ENCODE peak calls at places on chromosome 17, in nine cellular contexts. W is LoVo, U is AG09309, G is right atrium auricular region, X is SW480, F is NCI-H774, B is heart left ventricle, Q is skeletal muscle cell, N is epithelial cell of esophagus. C is an unnamed sample.
A peak's percentile ranks its signal among the peaks of the same experiment; 100 is the strongest.

GRCh38 chr17:37813753-37814152 is 68.9 kb upstream of the HNF1B start:
- DNase-seq in W (peak; percentile 22), U (peak; percentile 56), G (no peak), X (peak; percentile 18), F (no peak), B (no peak), Q (peak; percentile 75), N (peak; percentile 61), C (peak; percentile 89)

GRCh38 chr17:57296231-57296630 is 39.9 kb downstream of the MSI2 start:
- DNase-seq in W (peak; percentile 30), U (no peak), G (no peak), X (peak; percentile 74), F (peak; percentile 81), B (no peak), Q (no peak), N (no peak), C (no peak)

GRCh38 chr17:62576382-62576781 is 51.1 kb upstream of the MRC2 start:
- DNase-seq in W (no peak), U (no peak), G (no peak), X (no peak), F (no peak), B (no peak), Q (no peak), N (no peak), C (no peak)

GRCh38 chr17:80726558-80727408 is 182.1 kb downstream of the RPTOR start:
- DNase-seq in W (no peak), U (no peak), G (no peak), X (no peak), F (no peak), B (no peak), Q (no peak), N (no peak), C (no peak)

GRCh38 chr17:47873200-47874090 is 22.5 kb upstream of the SP6 start:
- DNase-seq in W (no peak), U (no peak), G (no peak), X (no peak), F (no peak), B (no peak), Q (no peak), N (no peak), C (no peak)

GRCh38 chr17:36221187-36221586 is 10.3 kb downstream of the CCL4L2 start:
- DNase-seq in W (no peak), U (no peak), G (no peak), X (no peak), F (no peak), B (no peak), Q (no peak), N (no peak), C (no peak)

GRCh38 chr17:60102632-60103047 is 23.9 kb upstream of the HEATR6 start:
- DNase-seq in W (peak; percentile 29), U (no peak), G (no peak), X (peak; percentile 49), F (no peak), B (peak; percentile 32), Q (peak; percentile 47), N (peak; percentile 70), C (peak; percentile 35)

GRCh38 chr17:15260376-15261062 is 4.6 kb downstream of the PMP22 start:
- DNase-seq in W (peak; percentile 83), U (peak; percentile 70), G (peak; percentile 91), X (peak; percentile 57), F (no peak), B (peak; percentile 90), Q (peak; percentile 62), N (peak; percentile 67), C (peak; percentile 83)

GRCh38 chr17:31931781-31932180 is 5.0 kb upstream of the SUZ12 start:
- DNase-seq in W (no peak), U (no peak), G (no peak), X (no peak), F (no peak), B (no peak), Q (no peak), N (peak; percentile 14), C (no peak)

GRCh38 chr17:21218101-21218500 is 4.1 kb upstream of the TMEM11 start:
- DNase-seq in W (no peak), U (no peak), G (no peak), X (no peak), F (no peak), B (no peak), Q (no peak), N (no peak), C (no peak)

GRCh38 chr17:55433029-55433628 is 11.5 kb upstream of the MMD start:
- DNase-seq in W (peak; percentile 90), U (no peak), G (no peak), X (peak; percentile 93), F (no peak), B (no peak), Q (no peak), N (peak; percentile 97), C (peak; percentile 71)

GRCh38 chr17:75289832-75290337 is 652 bp upstream of the SLC25A19 start:
- DNase-seq in W (no peak), U (no peak), G (peak; percentile 80), X (peak; percentile 61), F (peak; percentile 31), B (no peak), Q (no peak), N (peak; percentile 52), C (peak; percentile 70)